ENCODE peak calls at places on chromosomes 11 and 22, in seven cellular contexts. V is hepatocyte, J is GM23248, X is OCI-LY7, L is SK-N-SH, A is HCT116, S is PC-3. T is an unnamed sample.

GRCh38 chr11:118984825-118985224 is 13.1 kb upstream of the CENATAC start:
- DNase-seq in X (no peak), A (no peak), V (no peak), S (no peak), L (no peak), J (no peak), T (no peak)

GRCh38 chr11:72634472-72635095 is 39.6 kb downstream of the PDE2A start:
- DNase-seq in S (no peak), X (no peak), L (no peak), A (no peak), J (no peak), V (no peak), T (no peak)

GRCh38 chr11:76795936-76796441 is 12.8 kb downstream of the TSKU start:
- DNase-seq in L (no peak), A (no peak), X (no peak), J (no peak), S (no peak), V (no peak), T (no peak)

GRCh38 chr11:105334025-105334714 is 194.6 kb upstream of the CARD18 start:
- DNase-seq in S (no peak), V (no peak), J (no peak), A (no peak), L (no peak), X (no peak), T (no peak)

GRCh38 chr11:119624102-119624615 is 104.8 kb downstream of the NECTIN1 start:
- DNase-seq in V (no peak), L (peak; percentile 87), A (no peak), J (no peak), S (peak; percentile 17), X (peak; percentile 29), T (no peak)

GRCh38 chr11:81449588-81450155 is 1284.0 kb downstream of the FAM181B start:
- DNase-seq in S (no peak), A (no peak), J (no peak), L (no peak), V (no peak), X (no peak), T (no peak)

GRCh38 chr11:13168281-13168680 is 109.3 kb upstream of the BMAL1 start:
- DNase-seq in V (peak; percentile 37), L (no peak), A (no peak), S (no peak), J (no peak), X (no peak), T (no peak)

GRCh38 chr11:110991621-110992355 is 253.7 kb upstream of the POU2AF2 start:
- DNase-seq in V (no peak), S (no peak), L (no peak), X (no peak), J (peak; percentile 84), A (no peak), T (no peak)

GRCh38 chr22:29570456-29570855 is 10.5 kb downstream of the NIPSNAP1 start:
- DNase-seq in S (no peak), L (no peak), V (no peak), J (no peak), X (no peak), A (no peak), T (no peak)

GRCh38 chr22:45696227-45696626 is 24.6 kb downstream of the ATXN10 start:
- DNase-seq in J (no peak), L (no peak), A (no peak), S (no peak), V (no peak), X (no peak), T (no peak)

GRCh38 chr22:42830161-42830560 is 26.9 kb downstream of the ARFGAP3 start:
- DNase-seq in S (no peak), J (no peak), X (no peak), A (no peak), V (no peak), L (no peak), T (no peak)

GRCh38 chr11:78337554-78337924 is 80.1 kb downstream of the GAB2 start:
- DNase-seq in L (no peak), V (no peak), J (no peak), X (no peak), A (no peak), S (no peak), T (no peak)

GRCh38 chr22:37802310-37803194 is 5.2 kb upstream of the GCAT start:
- DNase-seq in A (no peak), X (no peak), J (peak; percentile 62), L (peak; percentile 92), V (peak; percentile 84), S (peak; percentile 30), T (no peak)

GRCh38 chr22:20530368-20531153 is 23.2 kb downstream of the MED15 start:
- DNase-seq in L (no peak), S (peak; percentile 85), X (no peak), V (peak; percentile 65), A (peak; percentile 56), J (peak; percentile 96), T (no peak)

GRCh38 chr22:41315586-41315985 is 14.3 kb downstream of the ZC3H7B start:
- DNase-seq in A (no peak), J (no peak), L (no peak), S (no peak), X (no peak), V (no peak), T (no peak)

DNA sequence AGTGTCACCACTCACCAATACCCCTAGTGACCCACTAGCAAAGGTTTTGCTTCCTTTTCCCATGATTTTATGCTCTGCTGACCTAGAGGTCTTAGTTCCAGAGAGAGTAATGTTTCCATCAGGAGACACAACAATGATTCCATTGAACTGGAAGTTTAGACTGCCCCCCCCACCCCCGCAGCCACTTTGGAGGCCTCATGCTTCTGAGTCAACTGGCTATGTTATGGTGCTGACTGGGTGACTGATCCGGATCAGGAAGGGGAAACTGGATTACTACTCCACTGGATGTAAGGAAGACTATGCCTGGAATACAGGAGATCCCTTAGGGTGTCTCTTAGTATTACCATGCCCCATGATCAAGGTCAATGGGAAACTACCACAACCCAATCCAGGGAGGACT is 633.6 kb downstream of the OPCML start:
- DNase-seq in X (no peak), A (no peak), L (no peak), S (no peak), V (no peak), J (no peak), T (no peak)
- H3K9me2 ChIP-seq in X (no peaks in the 10 kb centered on the region), A (no peaks in the 10 kb centered on the region), L (no peaks in the 10 kb centered on the region), S (no peaks in the 10 kb centered on the region), V (no peaks in the 10 kb centered on the region), J (no peaks in the 10 kb centered on the region), T (no peaks in the 10 kb centered on the region)

GRCh38 chr11:36191941-36192340 is 97.3 kb downstream of the COMMD9 start:
- DNase-seq in X (no peak), L (no peak), J (no peak), S (no peak), V (no peak), A (no peak), T (no peak)
- H3K9me2 ChIP-seq in X (no peaks in the 10 kb centered on the region), L (no peaks in the 10 kb centered on the region), J (no peaks in the 10 kb centered on the region), S (no peaks in the 10 kb centered on the region), V (no peaks in the 10 kb centered on the region), A (no peaks in the 10 kb centered on the region), T (no peaks in the 10 kb centered on the region)

GRCh38 chr11:132901638-132902610 is 630.4 kb downstream of the OPCML start:
- DNase-seq in V (no peak), L (no peak), J (peak; percentile 26), X (no peak), S (no peak), A (no peak), T (no peak)

GRCh38 chr11:132895340-132895739 is 637.0 kb downstream of the OPCML start:
- DNase-seq in A (no peak), X (no peak), S (no peak), J (peak; percentile 18), V (peak; percentile 24), L (no peak), T (no peak)

GRCh38 chr11:132894598-132894997 is 637.7 kb downstream of the OPCML start:
- DNase-seq in V (peak; percentile 56), X (no peak), S (no peak), L (no peak), J (no peak), A (no peak), T (no peak)

GRCh38 chr11:132898021-132898420 is 634.3 kb downstream of the OPCML start:
- DNase-seq in A (no peak), X (no peak), J (no peak), V (no peak), S (no peak), L (no peak), T (no peak)
- H3K9me2 ChIP-seq in A (no peaks in the 10 kb centered on the region), X (no peaks in the 10 kb centered on the region), J (no peaks in the 10 kb centered on the region), V (no peaks in the 10 kb centered on the region), S (no peaks in the 10 kb centered on the region), L (no peaks in the 10 kb centered on the region), T (no peaks in the 10 kb centered on the region)

GRCh38 chr11:102623998-102624397 is 1.1 kb downstream of the MMP20 start:
- DNase-seq in V (no peak), X (no peak), J (no peak), A (no peak), S (no peak), L (no peak), T (no peak)
- H3K9me2 ChIP-seq in V (no peaks in the 10 kb centered on the region), X (no peaks in the 10 kb centered on the region), J (no peaks in the 10 kb centered on the region), A (no peaks in the 10 kb centered on the region), S (no peaks in the 10 kb centered on the region), L (no peaks in the 10 kb centered on the region), T (no peaks in the 10 kb centered on the region)

DNA sequence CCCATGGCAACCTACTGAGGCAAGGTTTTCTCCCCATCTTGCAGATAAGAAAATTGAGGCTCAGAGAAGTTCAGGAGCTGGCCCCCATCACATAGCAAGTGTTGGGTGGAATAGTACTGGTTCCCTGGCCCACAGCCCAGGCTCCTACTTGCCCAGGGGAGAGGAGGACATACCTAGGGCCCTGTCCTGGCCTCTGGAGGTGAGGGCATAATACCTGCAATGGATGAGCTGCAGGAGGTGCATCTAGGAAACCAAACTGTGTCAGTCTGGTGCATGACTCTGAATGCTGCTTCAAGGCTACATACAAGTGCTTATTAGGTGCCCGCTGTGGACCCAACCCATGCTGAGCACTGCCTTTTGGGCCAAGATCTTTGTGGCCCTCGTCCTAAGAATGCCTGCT is 40.0 kb upstream of the TPBGL start:
- DNase-seq in L (no peak), X (no peak), A (no peak), J (no peak), S (no peak), V (no peak), T (no peak)
- H3K9me2 ChIP-seq in L (no peaks in the 10 kb centered on the region), X (no peaks in the 10 kb centered on the region), A (no peaks in the 10 kb centered on the region), J (no peaks in the 10 kb centered on the region), S (no peaks in the 10 kb centered on the region), V (no peaks in the 10 kb centered on the region), T (no peaks in the 10 kb centered on the region)

GRCh38 chr11:125944350-125945010 is 1.4 kb upstream of the VSIG10L2 start:
- DNase-seq in A (no peak), L (no peak), S (no peak), J (no peak), V (no peak), X (no peak), T (no peak)

GRCh38 chr11:125942276-125942611 is 3.6 kb upstream of the VSIG10L2 start:
- DNase-seq in A (no peak), J (no peak), L (no peak), X (no peak), S (no peak), V (no peak), T (no peak)

GRCh38 chr11:125941606-125942275 is 4.1 kb upstream of the VSIG10L2 start:
- DNase-seq in A (peak; percentile 22), J (peak; percentile 57), X (peak; percentile 60), V (peak; percentile 76), L (peak; percentile 72), S (peak; percentile 72), T (peak; percentile 59)

GRCh38 chr11:125943661-125944349 is 2.0 kb upstream of the VSIG10L2 start:
- DNase-seq in S (no peak), X (no peak), J (no peak), L (no peak), A (no peak), V (no peak), T (no peak)

GRCh38 chr11:125942771-125943428 is 2.9 kb upstream of the VSIG10L2 start:
- DNase-seq in S (no peak), L (no peak), A (no peak), V (no peak), J (no peak), X (no peak), T (no peak)
- H3K9me2 ChIP-seq in S (no peaks in the 10 kb centered on the region), L (no peaks in the 10 kb centered on the region), A (no peaks in the 10 kb centered on the region), V (no peaks in the 10 kb centered on the region), J (no peaks in the 10 kb centered on the region), X (no peaks in the 10 kb centered on the region), T (no peaks in the 10 kb centered on the region)

T was measured in MM.1S.